ENCODE peak calls at places on chromosomes 2 and 18, in nine cellular contexts. F, B, C, A, U, R, L, T and Z are unnamed samples.

GRCh38 chr2:156538083-156538504 is 101.9 kb downstream of the GPD2 start:
- DNase-seq in U (no peak), F (no peak), L (no peak), A (peak; percentile 29), C (no peak), R (no peak), T (no peak), B (no peak), Z (no peak)

GRCh38 chr2:173716458-173717052 is 248.6 kb downstream of the SP3 start:
- DNase-seq in U (no peak), T (no peak), C (no peak), A (no peak), F (no peak), L (no peak), R (no peak), B (no peak), Z (no peak)

GRCh38 chr2:118013221-118013723 is 598 bp downstream of the CCDC93 start:
- DNase-seq in B (peak; percentile 22), R (peak; percentile 10), L (no peak), U (no peak), T (peak; percentile 31), F (no peak), A (no peak), C (no peak), Z (no peak)

GRCh38 chr18:29644276-29644675 is 1398.3 kb downstream of the DSC3 start:
- DNase-seq in B (no peak), F (no peak), R (no peak), U (peak; percentile 75), T (no peak), L (no peak), C (peak; percentile 0), A (peak; percentile 61), Z (peak; percentile 0)

GRCh38 chr2:205763708-205764501 is 81.6 kb downstream of the NRP2 start:
- DNase-seq in C (peak; percentile 19), T (peak; percentile 31), B (peak; percentile 6), R (no peak), A (peak; percentile 73), F (no peak), L (no peak), U (peak; percentile 89), Z (no peak)

GRCh38 chr2:239192456-239192855 is 208.4 kb downstream of the HDAC4 start:
- DNase-seq in T (no peak), L (no peak), A (no peak), F (no peak), B (no peak), U (no peak), R (no peak), C (no peak), Z (no peak)

GRCh38 chr2:15845294-15845693 is 95.1 kb upstream of the MYCN start:
- DNase-seq in F (no peak), A (no peak), B (no peak), U (no peak), T (no peak), L (no peak), R (no peak), C (no peak), Z (no peak)

GRCh38 chr18:77344777-77345507 is 95.3 kb downstream of the GALR1 start:
- DNase-seq in R (no peak), C (no peak), T (no peak), B (no peak), U (no peak), L (no peak), A (no peak), F (no peak), Z (no peak)

GRCh38 chr2:108145551-108145950 is 94.2 kb upstream of the SULT1C3 start:
- DNase-seq in F (no peak), R (no peak), U (peak; percentile 1), A (peak; percentile 63), L (no peak), B (no peak), C (no peak), T (no peak), Z (no peak)

GRCh38 chr2:54965425-54965824 is 84.8 kb downstream of the RTN4 start:
- DNase-seq in L (no peak), F (no peak), A (no peak), B (no peak), R (no peak), T (no peak), U (no peak), C (no peak), Z (no peak)

GRCh38 chr2:32862269-32863055 is 84.3 kb upstream of the LTBP1 start:
- DNase-seq in R (no peak), L (no peak), U (no peak), T (no peak), B (no peak), F (no peak), C (no peak), A (no peak), Z (no peak)

GRCh38 chr18:23283933-23284430 is 148.7 kb downstream of the CABLES1 start:
- DNase-seq in L (no peak), F (no peak), A (peak; percentile 75), T (peak; percentile 71), C (no peak), U (peak; percentile 30), R (no peak), B (peak; percentile 12), Z (peak; percentile 65)

GRCh38 chr2:241903121-241904010 is 33.8 kb downstream of the RTP5 start:
- DNase-seq in B (no peak), A (no peak), C (no peak), U (no peak), T (no peak), F (no peak), L (no peak), R (no peak), Z (no peak)

GRCh38 chr18:31857516-31858106 is 85.3 kb downstream of the TRAPPC8 start:
- DNase-seq in U (no peak), B (no peak), R (no peak), A (no peak), L (no peak), F (no peak), T (no peak), C (no peak), Z (no peak)